ENCODE peak calls at places on chromosomes 1 and 21, in nine cellular contexts. Z is SK-N-SH; K is KBM-7; W is T follicular helper cell; U is iris pigment epithelial cell; Y is right cardiac atrium; P is HEK293T; I is fibroblast of lung; N is activated gamma-delta T cell treated with anti-CD3 and anti-CD28 coated beads, Interleukin-2, amount 50 U/mL, for 16 hours. M is an unnamed sample.

GRCh38 chr1:182707116-182707515 is 22.7 kb upstream of the RGS8 start:
- DNase-seq in N (no peak), U (no peak), K (no peak), P (no peak), W (no peak), Y (peak; percentile 68), I (no peak), Z (no peak), M (no peak)

GRCh38 chr21:37073417-37074194 is 552 bp downstream of the TTC3 start:
- DNase-seq in K (no peak), Z (peak; percentile 61), P (peak; percentile 35), N (peak; percentile 53), I (peak; percentile 46), U (peak; percentile 32), W (peak; percentile 66), Y (peak; percentile 87), M (peak; percentile 37)

GRCh38 chr1:119899321-119899720 is 3.0 kb upstream of the ADAM30 start:
- DNase-seq in I (no peak), P (no peak), Y (no peak), U (no peak), Z (no peak), K (no peak), N (no peak), W (no peak), M (no peak)

GRCh38 chr1:53198241-53198651 is 1.6 kb downstream of the CPT2 start:
- DNase-seq in U (peak; percentile 51), Z (no peak), N (no peak), I (peak; percentile 40), W (no peak), K (no peak), P (no peak), Y (peak; percentile 22), M (no peak)

GRCh38 chr1:119141020-119141424 is 569 bp upstream of the WARS2 start:
- DNase-seq in W (peak; percentile 4), N (no peak), P (no peak), K (no peak), I (peak; percentile 34), U (no peak), Z (no peak), Y (peak; percentile 58), M (no peak)

GRCh38 chr1:47487826-47488450 is 50.1 kb downstream of the FOXD2 start:
- DNase-seq in Z (no peak), N (no peak), W (no peak), Y (no peak), I (no peak), P (no peak), K (no peak), U (no peak), M (peak; percentile 51)

GRCh38 chr1:203548917-203549708 is 55.2 kb downstream of the OPTC start:
- DNase-seq in P (no peak), Z (no peak), W (no peak), Y (no peak), N (no peak), I (no peak), U (no peak), K (no peak), M (no peak)

GRCh38 chr1:82565146-82565545 is 764.4 kb downstream of the ADGRL2 start:
- DNase-seq in Z (no peak), K (no peak), P (no peak), I (peak; percentile 66), U (peak; percentile 82), N (no peak), Y (no peak), W (no peak), M (peak; percentile 3)

GRCh38 chr1:202084791-202085681 is 37.7 kb upstream of the GPR37L1 start:
- DNase-seq in I (no peak), W (no peak), N (no peak), P (peak; percentile 8), U (no peak), Y (peak; percentile 53), Z (no peak), K (no peak), M (no peak)

GRCh38 chr21:41715649-41716321 is 51.1 kb downstream of the RIPK4 start:
- DNase-seq in K (no peak), W (no peak), P (no peak), Z (no peak), U (no peak), N (no peak), Y (no peak), I (no peak), M (no peak)

GRCh38 chr1:18939398-18940302 is 16.8 kb downstream of the IFFO2 start:
- DNase-seq in I (no peak), W (no peak), P (no peak), K (no peak), N (no peak), Z (no peak), Y (peak; percentile 33), U (no peak), M (no peak)

GRCh38 chr1:27650527-27651175 is 15.7 kb upstream of the FGR start:
- DNase-seq in N (no peak), Z (no peak), K (peak; percentile 66), U (peak; percentile 59), Y (no peak), W (no peak), P (no peak), I (peak; percentile 72), M (no peak)

GRCh38 chr1:85976806-85977205 is 179.8 kb downstream of the COL24A1 start:
- DNase-seq in W (no peak), U (no peak), N (no peak), I (no peak), Z (no peak), Y (no peak), P (no peak), K (no peak), M (no peak)

GRCh38 chr21:25963186-25963585 is 207.4 kb downstream of the APP start:
- DNase-seq in Y (no peak), I (peak; percentile 36), Z (no peak), P (no peak), N (no peak), K (no peak), U (peak; percentile 72), W (no peak), M (peak; percentile 58)

GRCh38 chr1:82366694-82367093 is 566.0 kb downstream of the ADGRL2 start:
- DNase-seq in K (no peak), Z (no peak), U (no peak), I (no peak), N (no peak), W (no peak), P (no peak), Y (no peak), M (no peak)

GRCh38 chr1:67646145-67647035 is 38.6 kb upstream of the GADD45A start:
- DNase-seq in Y (peak; percentile 86), I (peak; percentile 26), W (no peak), K (peak; percentile 26), Z (peak; percentile 61), U (peak; percentile 24), P (peak; percentile 52), N (no peak), M (no peak)